ENCODE peak calls at places on chromosomes 12 and 14, in six cellular contexts. W, O, Q, Y, U and J are unnamed samples.
A peak's percentile ranks its signal among the peaks of the same experiment; 100 is the strongest.

GRCh38 chr12:26704684-26705475 is 128.1 kb downstream of the ITPR2 start:
- DNase-seq in W (peak; percentile 64), Y (peak; percentile 14), Q (peak; percentile 47), O (peak; percentile 29), U (no peak), J (no peak)

GRCh38 chr14:41785696-41786095 is 179.0 kb downstream of the LRFN5 start:
- DNase-seq in Q (peak; percentile 52), U (no peak), Y (peak; percentile 2), W (no peak), O (no peak), J (no peak)

GRCh38 chr14:22648506-22648905 is 4.4 kb upstream of the OR6J1 start:
- DNase-seq in Q (no peak), Y (no peak), W (no peak), U (no peak), O (no peak), J (no peak)

GRCh38 chr14:49464885-49465284 is 121.3 kb downstream of the RPS29 start:
- DNase-seq in Y (peak; percentile 20), Q (peak; percentile 75), W (no peak), U (no peak), O (no peak), J (no peak)

GRCh38 chr12:57625261-57626032 is 7.6 kb downstream of the B4GALNT1 start:
- DNase-seq in Q (no peak), W (no peak), O (no peak), U (no peak), Y (no peak), J (peak; percentile 33)

GRCh38 chr12:27257104-27257848 is 13.2 kb downstream of the STK38L start:
- DNase-seq in Q (no peak), O (no peak), U (no peak), W (no peak), Y (no peak), J (no peak)

GRCh38 chr12:94147991-94148840 is at the start of gene PLXNC1:
- DNase-seq in Y (peak; percentile 34), Q (peak; percentile 52), U (peak; percentile 51), O (no peak), W (peak; percentile 38), J (no peak)

GRCh38 chr12:87259405-87259804 is 769.8 kb downstream of the C12orf50 start:
- DNase-seq in W (no peak), U (no peak), Q (no peak), O (no peak), Y (no peak), J (no peak)

GRCh38 chr14:38297681-38298080 is 41.8 kb upstream of the CLEC14A start:
- DNase-seq in U (no peak), W (peak; percentile 36), Y (no peak), O (no peak), Q (no peak), J (no peak)

GRCh38 chr12:267581-268482 is 5.2 kb upstream of the SLC6A13 start:
- DNase-seq in O (no peak), Y (no peak), Q (no peak), U (no peak), W (no peak), J (no peak)

GRCh38 chr12:67630373-67631088 is 18.0 kb upstream of the DYRK2 start:
- DNase-seq in Q (peak; percentile 88), Y (no peak), W (no peak), U (peak; percentile 45), O (no peak), J (no peak)

GRCh38 chr14:68232643-68233055 is 413.1 kb downstream of the RAD51B start:
- DNase-seq in Y (peak; percentile 98), O (peak; percentile 62), W (peak; percentile 100), Q (no peak), U (peak; percentile 58), J (peak; percentile 85)

GRCh38 chr14:92302481-92302880 is 20.5 kb upstream of the SLC24A4 start:
- DNase-seq in Y (no peak), O (no peak), Q (no peak), U (no peak), W (no peak), J (no peak)

GRCh38 chr12:496736-497135 is 37.0 kb downstream of the B4GALNT3 start:
- DNase-seq in W (no peak), O (no peak), U (peak; percentile 14), Q (no peak), Y (no peak), J (no peak)

GRCh38 chr12:65926119-65927004 is 102.1 kb downstream of the HMGA2 start:
- DNase-seq in U (no peak), Y (no peak), W (no peak), Q (peak; percentile 77), O (no peak), J (no peak)

DNA sequence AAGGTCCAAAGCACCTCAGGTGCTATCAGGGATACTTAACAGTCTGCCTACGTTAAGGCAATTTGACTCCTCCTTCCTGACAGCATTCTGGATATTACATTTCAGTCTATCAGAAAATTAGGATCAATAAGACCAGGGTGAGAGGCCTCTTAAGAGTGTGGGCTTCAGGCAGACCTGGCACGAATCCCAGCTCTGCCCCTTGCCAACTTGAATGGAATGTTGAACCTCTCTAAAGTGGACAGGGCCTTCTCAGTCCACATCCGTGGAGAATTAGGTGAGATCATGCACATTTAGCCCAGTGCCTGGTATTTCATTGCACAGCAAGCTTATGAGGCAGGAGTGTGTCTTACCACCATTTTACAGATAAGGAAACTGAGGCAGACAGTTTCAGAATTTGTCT is 25.9 kb downstream of the DCAF4 start:
- DNase-seq in U (no peak), O (no peak), Y (no peak), Q (no peak), W (no peak), J (no peak)
- H3K4me1 ChIP-seq in U (no peaks in the 10 kb centered on the region), O (no peaks in the 10 kb centered on the region), Y (no peaks in the 10 kb centered on the region), Q (no peaks in the 10 kb centered on the region), W (peaks cover 7% of the 10 kb centered on the region), J (no peaks in the 10 kb centered on the region)

GRCh38 chr12:69999561-69999960 is 174.5 kb downstream of the MYRFL start:
- DNase-seq in U (no peak), Q (no peak), O (no peak), W (no peak), Y (no peak), J (no peak)

GRCh38 chr12:70002097-70002911 is 177.3 kb downstream of the MYRFL start:
- DNase-seq in W (no peak), O (no peak), Q (no peak), U (no peak), Y (no peak), J (no peak)

GRCh38 chr12:70005864-70006618 is 181.0 kb downstream of the MYRFL start:
- DNase-seq in O (no peak), Q (no peak), Y (no peak), U (no peak), W (no peak), J (no peak)

GRCh38 chr12:70006619-70006973 is 181.6 kb downstream of the MYRFL start:
- DNase-seq in Y (no peak), W (no peak), O (no peak), Q (no peak), U (no peak), J (no peak)

DNA sequence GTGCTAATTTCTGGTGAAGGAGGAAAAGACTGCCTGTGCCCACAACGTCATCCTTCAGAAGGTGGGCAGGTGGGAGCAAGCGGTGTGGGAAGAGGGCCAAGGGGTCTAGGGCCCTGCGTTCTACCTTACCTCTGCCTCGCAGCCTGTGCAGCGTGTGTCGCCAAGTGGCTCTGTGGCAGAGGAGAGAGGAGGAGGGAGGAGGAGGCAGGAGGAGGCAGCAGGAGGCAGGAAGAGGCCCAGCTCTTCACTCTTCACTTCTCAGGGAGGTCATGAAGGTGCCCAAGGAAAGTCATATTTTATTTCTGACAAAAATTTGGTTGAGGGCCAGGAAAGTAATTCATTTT is 177.9 kb downstream of the MYRFL start:
- DNase-seq in Y (no peak), O (no peak), U (no peak), Q (no peak), W (no peak), J (no peak)
- H3K27ac ChIP-seq in Y (no peak overlapping the region), O (peak overlapping the region; percentile 70), U (no peak overlapping the region), Q (no peak overlapping the region), W (no peak overlapping the region), J (no peak overlapping the region)

GRCh38 chr12:12718853-12719252 is 1.7 kb downstream of the CDKN1B start:
- DNase-seq in W (no peak), U (no peak), Q (no peak), O (no peak), Y (peak; percentile 39), J (no peak)

GRCh38 chr12:12717586-12718381 is 616 bp downstream of the CDKN1B start:
- DNase-seq in O (peak; percentile 35), Q (peak; percentile 55), U (no peak), W (no peak), Y (peak; percentile 46), J (no peak)

GRCh38 chr12:12716845-12717585 is at the start of gene CDKN1B:
- DNase-seq in W (peak; percentile 82), O (peak; percentile 94), U (peak; percentile 95), Y (peak; percentile 92), Q (peak; percentile 84), J (peak; percentile 72)

GRCh38 chr12:12719496-12719895 is 2.3 kb downstream of the CDKN1B start:
- DNase-seq in Y (peak; percentile 29), Q (no peak), U (no peak), W (no peak), O (no peak), J (no peak)

GRCh38 chr12:12718382-12718761 is 1.2 kb downstream of the CDKN1B start:
- DNase-seq in O (peak; percentile 36), W (no peak), Y (peak; percentile 24), U (no peak), Q (peak; percentile 41), J (no peak)
- H3K4me1 ChIP-seq in O (no peaks in the 10 kb centered on the region), W (peaks cover 48% of the 10 kb centered on the region), Y (peaks cover 55% of the 10 kb centered on the region), U (peaks cover 79% of the 10 kb centered on the region), Q (peaks cover 3% of the 10 kb centered on the region), J (peaks cover 30% of the 10 kb centered on the region)

GRCh38 chr12:4824415-4824814 is 85.3 kb upstream of the KCNA1 start:
- DNase-seq in Q (peak; percentile 84), O (no peak), U (no peak), Y (peak; percentile 15), W (peak; percentile 93), J (no peak)

GRCh38 chr12:4825139-4825858 is 84.4 kb upstream of the KCNA1 start:
- DNase-seq in O (no peak), Y (no peak), Q (no peak), U (no peak), W (peak; percentile 57), J (no peak)

GRCh38 chr12:4829161-4829792 is 80.4 kb upstream of the KCNA1 start:
- DNase-seq in U (no peak), Y (no peak), Q (no peak), W (no peak), O (no peak), J (no peak)

GRCh38 chr12:4828176-4828575 is 81.5 kb upstream of the KCNA1 start:
- DNase-seq in O (no peak), W (no peak), U (no peak), Y (no peak), Q (no peak), J (no peak)

DNA sequence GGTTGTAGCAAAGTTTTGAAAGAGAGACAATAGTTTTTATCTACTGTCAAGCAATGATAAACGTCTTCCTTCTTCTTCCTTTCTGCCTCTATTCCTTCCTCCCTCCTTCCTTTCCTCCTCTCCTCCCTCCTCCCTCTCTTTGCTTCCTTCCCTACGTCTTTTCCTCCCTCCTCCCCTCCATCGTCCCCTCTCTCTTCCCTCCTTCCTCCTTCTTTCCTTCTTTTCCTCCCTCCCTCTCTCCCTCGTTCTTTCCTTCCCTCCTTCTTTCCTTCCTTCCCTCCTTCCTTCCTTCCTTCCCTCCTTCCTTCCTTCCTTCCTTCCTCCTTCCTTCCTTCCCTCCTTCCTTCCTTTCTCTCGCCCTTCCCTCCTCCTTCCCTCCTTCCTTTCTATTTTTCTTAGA is 82.8 kb upstream of the KCNA1 start:
- DNase-seq in O (no peak), W (no peak), Q (no peak), Y (no peak), U (no peak), J (no peak)
- H3K27ac ChIP-seq in O (no peak overlapping the region), W (no peak overlapping the region), Q (no peak overlapping the region), Y (no peak overlapping the region), U (no peak overlapping the region), J (no peak overlapping the region)